ENCODE peak calls at places on chromosomes 5 and 9, in nine cellular contexts. One of them, this sample, is unnamed.

GRCh38 chr9:105633373-105633772 is 28.9 kb upstream of the TAL2 start:
- DNase-seq in NCI-H1105 treated with DMSO at 0.1 percent for 48 hours: no peak
- DNase-seq in T-helper 17 cell: no peak
- DNase-seq in heart right ventricle: no peak
- DNase-seq in naive thymus-derived CD4-positive, alpha-beta T cell: no peak
- DNase-seq in HS-5: no peak
- DNase-seq in activated CD8-positive, alpha-beta memory T cell treated with anti-CD3 and anti-CD28 coated beads for 4 hours: no peak
- DNase-seq in stimulated activated naive CD4-positive, alpha-beta T cell: no peak
- DNase-seq in kidney tubule cell: no peak
- DNase-seq in this sample: no peak

GRCh38 chr5:73523861-73524260 is 25.6 kb downstream of the BTF3 start:
- DNase-seq in NCI-H1105 treated with DMSO at 0.1 percent for 48 hours: no peak
- DNase-seq in T-helper 17 cell: no peak
- DNase-seq in heart right ventricle: no peak
- DNase-seq in naive thymus-derived CD4-positive, alpha-beta T cell: no peak
- DNase-seq in HS-5: no peak
- DNase-seq in activated CD8-positive, alpha-beta memory T cell treated with anti-CD3 and anti-CD28 coated beads for 4 hours: no peak
- DNase-seq in stimulated activated naive CD4-positive, alpha-beta T cell: no peak
- DNase-seq in kidney tubule cell: no peak
- DNase-seq in this sample: no peak

GRCh38 chr5:2783223-2783622 is 31.7 kb upstream of the IRX2 start:
- DNase-seq in NCI-H1105 treated with DMSO at 0.1 percent for 48 hours: no peak
- DNase-seq in T-helper 17 cell: no peak
- DNase-seq in heart right ventricle: no peak
- DNase-seq in naive thymus-derived CD4-positive, alpha-beta T cell: no peak
- DNase-seq in HS-5: no peak
- DNase-seq in activated CD8-positive, alpha-beta memory T cell treated with anti-CD3 and anti-CD28 coated beads for 4 hours: no peak
- DNase-seq in stimulated activated naive CD4-positive, alpha-beta T cell: no peak
- DNase-seq in kidney tubule cell: no peak
- DNase-seq in this sample: no peak

GRCh38 chr5:85929713-85930112 is 688.0 kb upstream of the COX7C start:
- DNase-seq in NCI-H1105 treated with DMSO at 0.1 percent for 48 hours: no peak
- DNase-seq in T-helper 17 cell: no peak
- DNase-seq in heart right ventricle: no peak
- DNase-seq in naive thymus-derived CD4-positive, alpha-beta T cell: no peak
- DNase-seq in HS-5: no peak
- DNase-seq in activated CD8-positive, alpha-beta memory T cell treated with anti-CD3 and anti-CD28 coated beads for 4 hours: no peak
- DNase-seq in stimulated activated naive CD4-positive, alpha-beta T cell: no peak
- DNase-seq in kidney tubule cell: no peak
- DNase-seq in this sample: no peak

GRCh38 chr5:1300581-1301083 is 5.8 kb upstream of the TERT start:
- DNase-seq in NCI-H1105 treated with DMSO at 0.1 percent for 48 hours: no peak
- DNase-seq in T-helper 17 cell: no peak
- DNase-seq in heart right ventricle: no peak
- DNase-seq in naive thymus-derived CD4-positive, alpha-beta T cell: no peak
- DNase-seq in HS-5: no peak
- DNase-seq in activated CD8-positive, alpha-beta memory T cell treated with anti-CD3 and anti-CD28 coated beads for 4 hours: no peak
- DNase-seq in stimulated activated naive CD4-positive, alpha-beta T cell: no peak
- DNase-seq in kidney tubule cell: no peak
- DNase-seq in this sample: no peak

GRCh38 chr9:113709721-113710120 is 166.4 kb upstream of the ZNF618 start:
- DNase-seq in NCI-H1105 treated with DMSO at 0.1 percent for 48 hours: no peak
- DNase-seq in T-helper 17 cell: no peak
- DNase-seq in heart right ventricle: no peak
- DNase-seq in naive thymus-derived CD4-positive, alpha-beta T cell: no peak
- DNase-seq in HS-5: no peak
- DNase-seq in activated CD8-positive, alpha-beta memory T cell treated with anti-CD3 and anti-CD28 coated beads for 4 hours: no peak
- DNase-seq in stimulated activated naive CD4-positive, alpha-beta T cell: no peak
- DNase-seq in kidney tubule cell: no peak
- DNase-seq in this sample: no peak

GRCh38 chr9:81069923-81070322 is 619.4 kb downstream of the TLE1 start:
- DNase-seq in NCI-H1105 treated with DMSO at 0.1 percent for 48 hours: no peak
- DNase-seq in T-helper 17 cell: no peak
- DNase-seq in heart right ventricle: no peak
- DNase-seq in naive thymus-derived CD4-positive, alpha-beta T cell: no peak
- DNase-seq in HS-5: no peak
- DNase-seq in activated CD8-positive, alpha-beta memory T cell treated with anti-CD3 and anti-CD28 coated beads for 4 hours: no peak
- DNase-seq in stimulated activated naive CD4-positive, alpha-beta T cell: no peak
- DNase-seq in kidney tubule cell: no peak
- DNase-seq in this sample: no peak

GRCh38 chr9:72583370-72583769 is 62.0 kb downstream of the TMC1 start:
- DNase-seq in NCI-H1105 treated with DMSO at 0.1 percent for 48 hours: no peak
- DNase-seq in T-helper 17 cell: no peak
- DNase-seq in heart right ventricle: no peak
- DNase-seq in naive thymus-derived CD4-positive, alpha-beta T cell: no peak
- DNase-seq in HS-5: no peak
- DNase-seq in activated CD8-positive, alpha-beta memory T cell treated with anti-CD3 and anti-CD28 coated beads for 4 hours: no peak
- DNase-seq in stimulated activated naive CD4-positive, alpha-beta T cell: no peak
- DNase-seq in kidney tubule cell: no peak
- DNase-seq in this sample: no peak

GRCh38 chr5:30752015-30752414 is 441.5 kb upstream of the CDH6 start:
- DNase-seq in NCI-H1105 treated with DMSO at 0.1 percent for 48 hours: no peak
- DNase-seq in T-helper 17 cell: no peak
- DNase-seq in heart right ventricle: no peak
- DNase-seq in naive thymus-derived CD4-positive, alpha-beta T cell: no peak
- DNase-seq in HS-5: peak
- DNase-seq in activated CD8-positive, alpha-beta memory T cell treated with anti-CD3 and anti-CD28 coated beads for 4 hours: no peak
- DNase-seq in stimulated activated naive CD4-positive, alpha-beta T cell: no peak
- DNase-seq in kidney tubule cell: peak
- DNase-seq in this sample: no peak

GRCh38 chr9:93963969-93964368 is 8.8 kb upstream of the BARX1 start:
- DNase-seq in NCI-H1105 treated with DMSO at 0.1 percent for 48 hours: no peak
- DNase-seq in T-helper 17 cell: no peak
- DNase-seq in heart right ventricle: no peak
- DNase-seq in naive thymus-derived CD4-positive, alpha-beta T cell: no peak
- DNase-seq in HS-5: no peak
- DNase-seq in activated CD8-positive, alpha-beta memory T cell treated with anti-CD3 and anti-CD28 coated beads for 4 hours: no peak
- DNase-seq in stimulated activated naive CD4-positive, alpha-beta T cell: no peak
- DNase-seq in kidney tubule cell: no peak
- DNase-seq in this sample: no peak

GRCh38 chr9:16871358-16872151 is 1.1 kb upstream of the BNC2 start:
- DNase-seq in NCI-H1105 treated with DMSO at 0.1 percent for 48 hours: peak
- DNase-seq in T-helper 17 cell: no peak
- DNase-seq in heart right ventricle: peak
- DNase-seq in naive thymus-derived CD4-positive, alpha-beta T cell: no peak
- DNase-seq in HS-5: peak
- DNase-seq in activated CD8-positive, alpha-beta memory T cell treated with anti-CD3 and anti-CD28 coated beads for 4 hours: no peak
- DNase-seq in stimulated activated naive CD4-positive, alpha-beta T cell: no peak
- DNase-seq in kidney tubule cell: peak
- DNase-seq in this sample: no peak

GRCh38 chr5:111694183-111694582 is 62.8 kb downstream of the NREP start:
- DNase-seq in NCI-H1105 treated with DMSO at 0.1 percent for 48 hours: no peak
- DNase-seq in T-helper 17 cell: no peak
- DNase-seq in heart right ventricle: no peak
- DNase-seq in naive thymus-derived CD4-positive, alpha-beta T cell: no peak
- DNase-seq in HS-5: peak
- DNase-seq in activated CD8-positive, alpha-beta memory T cell treated with anti-CD3 and anti-CD28 coated beads for 4 hours: no peak
- DNase-seq in stimulated activated naive CD4-positive, alpha-beta T cell: no peak
- DNase-seq in kidney tubule cell: peak
- DNase-seq in this sample: no peak

GRCh38 chr5:176803943-176804498 is 6.3 kb upstream of the UNC5A start:
- DNase-seq in NCI-H1105 treated with DMSO at 0.1 percent for 48 hours: no peak
- DNase-seq in T-helper 17 cell: no peak
- DNase-seq in heart right ventricle: no peak
- DNase-seq in naive thymus-derived CD4-positive, alpha-beta T cell: no peak
- DNase-seq in HS-5: no peak
- DNase-seq in activated CD8-positive, alpha-beta memory T cell treated with anti-CD3 and anti-CD28 coated beads for 4 hours: no peak
- DNase-seq in stimulated activated naive CD4-positive, alpha-beta T cell: no peak
- DNase-seq in kidney tubule cell: peak
- DNase-seq in this sample: no peak

GRCh38 chr5:99068944-99069650 is 140.3 kb upstream of the CHD1 start:
- DNase-seq in NCI-H1105 treated with DMSO at 0.1 percent for 48 hours: no peak
- DNase-seq in T-helper 17 cell: no peak
- DNase-seq in heart right ventricle: no peak
- DNase-seq in naive thymus-derived CD4-positive, alpha-beta T cell: no peak
- DNase-seq in HS-5: no peak
- DNase-seq in activated CD8-positive, alpha-beta memory T cell treated with anti-CD3 and anti-CD28 coated beads for 4 hours: no peak
- DNase-seq in stimulated activated naive CD4-positive, alpha-beta T cell: no peak
- DNase-seq in kidney tubule cell: no peak
- DNase-seq in this sample: no peak

GRCh38 chr9:134172198-134173126 is 8.1 kb upstream of the RNU6ATAC start:
- DNase-seq in NCI-H1105 treated with DMSO at 0.1 percent for 48 hours: no peak
- DNase-seq in T-helper 17 cell: no peak
- DNase-seq in heart right ventricle: peak
- DNase-seq in naive thymus-derived CD4-positive, alpha-beta T cell: no peak
- DNase-seq in HS-5: no peak
- DNase-seq in activated CD8-positive, alpha-beta memory T cell treated with anti-CD3 and anti-CD28 coated beads for 4 hours: no peak
- DNase-seq in stimulated activated naive CD4-positive, alpha-beta T cell: no peak
- DNase-seq in kidney tubule cell: no peak
- DNase-seq in this sample: no peak

GRCh38 chr5:151699071-151699901 is 12.6 kb upstream of the SPARC start:
- DNase-seq in NCI-H1105 treated with DMSO at 0.1 percent for 48 hours: no peak
- DNase-seq in T-helper 17 cell: no peak
- DNase-seq in heart right ventricle: peak
- DNase-seq in naive thymus-derived CD4-positive, alpha-beta T cell: no peak
- DNase-seq in HS-5: peak
- DNase-seq in activated CD8-positive, alpha-beta memory T cell treated with anti-CD3 and anti-CD28 coated beads for 4 hours: no peak
- DNase-seq in stimulated activated naive CD4-positive, alpha-beta T cell: no peak
- DNase-seq in kidney tubule cell: peak
- DNase-seq in this sample: no peak

GRCh38 chr9:21434202-21435014 is 5.8 kb upstream of the IFNA1 start:
- DNase-seq in NCI-H1105 treated with DMSO at 0.1 percent for 48 hours: peak
- DNase-seq in T-helper 17 cell: no peak
- DNase-seq in heart right ventricle: peak
- DNase-seq in naive thymus-derived CD4-positive, alpha-beta T cell: peak
- DNase-seq in HS-5: peak
- DNase-seq in activated CD8-positive, alpha-beta memory T cell treated with anti-CD3 and anti-CD28 coated beads for 4 hours: peak
- DNase-seq in stimulated activated naive CD4-positive, alpha-beta T cell: peak
- DNase-seq in kidney tubule cell: peak
- DNase-seq in this sample: no peak

This sample was measured in T-helper 22 cell.